ENCODE peak calls at places on chromosomes 13 and 19, in five cellular contexts. One of them, this sample, is unnamed.

GRCh38 chr19:40831502-40832430 is 18.5 kb downstream of the CYP2A6 start:
- DNase-seq in pancreas: peak; percentile 75
- DNase-seq in colonic mucosa: peak; percentile 67
- DNase-seq in PC-3: peak; percentile 92
- DNase-seq in upper lobe of right lung: no peak
- DNase-seq in this sample: no peak

GRCh38 chr19:35479278-35479677 is 11.0 kb downstream of the KRTDAP start:
- DNase-seq in PC-3: peak; percentile 35
- DNase-seq in upper lobe of right lung: no peak
- DNase-seq in colonic mucosa: no peak
- DNase-seq in pancreas: no peak
- DNase-seq in this sample: no peak

GRCh38 chr19:35708391-35708790 is 4.0 kb downstream of the ZBTB32 start:
- DNase-seq in pancreas: no peak
- DNase-seq in PC-3: peak; percentile 42
- DNase-seq in upper lobe of right lung: no peak
- DNase-seq in colonic mucosa: no peak
- DNase-seq in this sample: no peak

GRCh38 chr19:52200044-52200443 is 10.2 kb downstream of the PPP2R1A start:
- DNase-seq in pancreas: no peak
- DNase-seq in colonic mucosa: no peak
- DNase-seq in PC-3: peak; percentile 25
- DNase-seq in upper lobe of right lung: no peak
- DNase-seq in this sample: no peak

GRCh38 chr13:113226873-113227272 is 17.5 kb downstream of the CUL4A start:
- DNase-seq in PC-3: no peak
- DNase-seq in pancreas: no peak
- DNase-seq in colonic mucosa: no peak
- DNase-seq in upper lobe of right lung: no peak
- DNase-seq in this sample: no peak

GRCh38 chr13:36101157-36101556 is 30.0 kb downstream of the DCLK1 start:
- DNase-seq in pancreas: no peak
- DNase-seq in upper lobe of right lung: no peak
- DNase-seq in colonic mucosa: no peak
- DNase-seq in PC-3: no peak
- DNase-seq in this sample: no peak

GRCh38 chr19:1275976-1276619 is 768 bp downstream of the FAM174C start:
- DNase-seq in colonic mucosa: no peak
- DNase-seq in upper lobe of right lung: no peak
- DNase-seq in pancreas: no peak
- DNase-seq in PC-3: no peak
- DNase-seq in this sample: no peak

GRCh38 chr19:2083174-2083854 is 12.8 kb downstream of the MOB3A start:
- DNase-seq in PC-3: no peak
- DNase-seq in colonic mucosa: no peak
- DNase-seq in pancreas: no peak
- DNase-seq in upper lobe of right lung: no peak
- DNase-seq in this sample: no peak

GRCh38 chr19:42076375-42076944 is 494 bp downstream of the ZNF574 start:
- DNase-seq in upper lobe of right lung: no peak
- DNase-seq in PC-3: peak; percentile 4
- DNase-seq in pancreas: peak; percentile 54
- DNase-seq in colonic mucosa: peak; percentile 51
- DNase-seq in this sample: peak; percentile 74

GRCh38 chr19:54882758-54883157 is 8.7 kb downstream of the FCAR start:
- DNase-seq in PC-3: peak; percentile 40
- DNase-seq in pancreas: no peak
- DNase-seq in upper lobe of right lung: no peak
- DNase-seq in colonic mucosa: no peak
- DNase-seq in this sample: no peak

GRCh38 chr19:47232422-47233211 is 1.6 kb upstream of the BBC3 start:
- DNase-seq in pancreas: no peak
- DNase-seq in upper lobe of right lung: no peak
- DNase-seq in PC-3: peak; percentile 45
- DNase-seq in colonic mucosa: peak; percentile 70
- DNase-seq in this sample: peak; percentile 58

GRCh38 chr19:5966941-5967340 is 11.0 kb downstream of the RANBP3 start:
- DNase-seq in colonic mucosa: no peak
- DNase-seq in pancreas: no peak
- DNase-seq in PC-3: no peak
- DNase-seq in upper lobe of right lung: no peak
- DNase-seq in this sample: no peak

GRCh38 chr19:31214086-31214485 is 135.2 kb downstream of the TSHZ3 start:
- DNase-seq in upper lobe of right lung: peak; percentile 65
- DNase-seq in pancreas: peak; percentile 42
- DNase-seq in colonic mucosa: peak; percentile 42
- DNase-seq in PC-3: peak; percentile 80
- DNase-seq in this sample: peak; percentile 86

GRCh38 chr19:29810504-29810871 is 1.3 kb upstream of the CCNE1 start:
- DNase-seq in PC-3: peak; percentile 63
- DNase-seq in colonic mucosa: peak; percentile 21
- DNase-seq in pancreas: no peak
- DNase-seq in upper lobe of right lung: no peak
- DNase-seq in this sample: peak; percentile 30

GRCh38 chr19:46416077-46416709 is 2.8 kb upstream of the CCDC8 start:
- DNase-seq in upper lobe of right lung: peak; percentile 92
- DNase-seq in pancreas: peak; percentile 91
- DNase-seq in PC-3: peak; percentile 63
- DNase-seq in colonic mucosa: peak; percentile 73
- DNase-seq in this sample: peak; percentile 71

GRCh38 chr13:114315074-114315785 is 927 bp downstream of the CHAMP1 start:
- DNase-seq in upper lobe of right lung: no peak
- DNase-seq in PC-3: no peak
- DNase-seq in colonic mucosa: peak; percentile 8
- DNase-seq in pancreas: no peak
- DNase-seq in this sample: no peak

GRCh38 chr19:42402376-42403116 is 12.4 kb upstream of the CNFN start:
- DNase-seq in pancreas: no peak
- DNase-seq in upper lobe of right lung: no peak
- DNase-seq in colonic mucosa: no peak
- DNase-seq in PC-3: no peak
- DNase-seq in this sample: no peak

GRCh38 chr13:112683581-112683980 is 6.3 kb upstream of the ATP11A start:
- DNase-seq in PC-3: no peak
- DNase-seq in pancreas: no peak
- DNase-seq in upper lobe of right lung: peak; percentile 9
- DNase-seq in colonic mucosa: no peak
- DNase-seq in this sample: no peak

GRCh38 chr13:48235100-48235813 is 2.3 kb downstream of the ITM2B start:
- DNase-seq in upper lobe of right lung: no peak
- DNase-seq in PC-3: peak; percentile 32
- DNase-seq in colonic mucosa: no peak
- DNase-seq in pancreas: peak; percentile 50
- DNase-seq in this sample: no peak

GRCh38 chr19:32397736-32398135 is 7.8 kb upstream of the DPY19L3 start:
- DNase-seq in pancreas: no peak
- DNase-seq in colonic mucosa: no peak
- DNase-seq in PC-3: peak; percentile 58
- DNase-seq in upper lobe of right lung: no peak
- DNase-seq in this sample: no peak

GRCh38 chr19:18208098-18208951 is 4.5 kb upstream of the RAB3A start:
- DNase-seq in colonic mucosa: peak; percentile 48
- DNase-seq in pancreas: no peak
- DNase-seq in PC-3: peak; percentile 44
- DNase-seq in upper lobe of right lung: peak; percentile 75
- DNase-seq in this sample: peak; percentile 71

GRCh38 chr13:30734434-30734833 is 909 bp upstream of the ALOX5AP start:
- DNase-seq in pancreas: no peak
- DNase-seq in upper lobe of right lung: no peak
- DNase-seq in colonic mucosa: no peak
- DNase-seq in PC-3: peak; percentile 61
- DNase-seq in this sample: no peak

GRCh38 chr13:73938375-73939070 is 195.7 kb downstream of the KLF12 start:
- DNase-seq in pancreas: no peak
- DNase-seq in colonic mucosa: no peak
- DNase-seq in upper lobe of right lung: no peak
- DNase-seq in PC-3: peak; percentile 75
- DNase-seq in this sample: no peak

GRCh38 chr13:49749852-49750251 is 42.6 kb downstream of the KPNA3 start:
- DNase-seq in pancreas: no peak
- DNase-seq in upper lobe of right lung: no peak
- DNase-seq in PC-3: no peak
- DNase-seq in colonic mucosa: no peak
- DNase-seq in this sample: no peak

GRCh38 chr13:98565726-98566577 is 11.0 kb downstream of the STK24 start:
- DNase-seq in PC-3: no peak
- DNase-seq in colonic mucosa: peak; percentile 88
- DNase-seq in pancreas: peak; percentile 58
- DNase-seq in upper lobe of right lung: peak; percentile 66
- DNase-seq in this sample: peak; percentile 89

GRCh38 chr19:13153627-13154240 is 3.5 kb downstream of the IER2 start:
- DNase-seq in colonic mucosa: peak; percentile 42
- DNase-seq in upper lobe of right lung: no peak
- DNase-seq in PC-3: peak; percentile 35
- DNase-seq in pancreas: peak; percentile 52
- DNase-seq in this sample: peak; percentile 41

GRCh38 chr13:48559638-48560320 is 26.9 kb upstream of the RCBTB2 start:
- DNase-seq in upper lobe of right lung: no peak
- DNase-seq in PC-3: peak; percentile 75
- DNase-seq in pancreas: no peak
- DNase-seq in colonic mucosa: no peak
- DNase-seq in this sample: no peak

DNA sequence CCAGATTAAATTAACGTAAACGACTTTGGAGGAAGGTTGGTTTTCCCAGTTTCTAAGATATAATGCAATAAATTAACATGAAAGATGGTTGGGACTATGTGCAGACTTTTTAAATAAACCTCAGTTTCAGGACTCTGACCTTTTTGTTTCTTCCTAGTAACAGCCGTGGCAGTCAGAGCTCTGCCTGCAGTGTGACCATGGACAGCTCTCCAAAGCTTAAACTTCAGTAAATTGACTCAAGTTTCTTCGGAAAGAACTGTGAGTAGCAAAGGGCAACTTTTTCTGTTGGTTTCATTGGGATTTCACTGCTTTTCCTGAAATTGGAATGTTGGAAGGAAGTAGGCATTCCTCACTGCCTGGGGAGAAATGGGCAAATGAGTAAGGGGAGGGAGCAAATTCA is 4.1 kb downstream of the USP29 start:
- DNase-seq in colonic mucosa: no peak
- DNase-seq in PC-3: no peak
- DNase-seq in upper lobe of right lung: no peak
- DNase-seq in pancreas: no peak
- DNase-seq in this sample: no peak
- H3K9me3 ChIP-seq in colonic mucosa: no peaks in the 10 kb centered on the region
- H3K9me3 ChIP-seq in PC-3: peaks cover 2% of the 10 kb centered on the region
- H3K9me3 ChIP-seq in upper lobe of right lung: no peaks in the 10 kb centered on the region
- H3K9me3 ChIP-seq in pancreas: no peaks in the 10 kb centered on the region
- H3K9me3 ChIP-seq in this sample: peaks cover 36% of the 10 kb centered on the region

GRCh38 chr19:16778796-16779411 is 50.3 kb upstream of the SIN3B start:
- DNase-seq in upper lobe of right lung: peak; percentile 72
- DNase-seq in colonic mucosa: peak; percentile 37
- DNase-seq in PC-3: peak; percentile 78
- DNase-seq in pancreas: no peak
- DNase-seq in this sample: peak; percentile 56
- TF ChIP-seq CTCF in upper lobe of right lung: peak; percentile 46
- TF ChIP-seq CTCF in colonic mucosa: peak; percentile 33
- TF ChIP-seq CTCF in PC-3: peak; percentile 87
- TF ChIP-seq CTCF in pancreas: no peak
- TF ChIP-seq CTCF in this sample: no peak

DNA sequence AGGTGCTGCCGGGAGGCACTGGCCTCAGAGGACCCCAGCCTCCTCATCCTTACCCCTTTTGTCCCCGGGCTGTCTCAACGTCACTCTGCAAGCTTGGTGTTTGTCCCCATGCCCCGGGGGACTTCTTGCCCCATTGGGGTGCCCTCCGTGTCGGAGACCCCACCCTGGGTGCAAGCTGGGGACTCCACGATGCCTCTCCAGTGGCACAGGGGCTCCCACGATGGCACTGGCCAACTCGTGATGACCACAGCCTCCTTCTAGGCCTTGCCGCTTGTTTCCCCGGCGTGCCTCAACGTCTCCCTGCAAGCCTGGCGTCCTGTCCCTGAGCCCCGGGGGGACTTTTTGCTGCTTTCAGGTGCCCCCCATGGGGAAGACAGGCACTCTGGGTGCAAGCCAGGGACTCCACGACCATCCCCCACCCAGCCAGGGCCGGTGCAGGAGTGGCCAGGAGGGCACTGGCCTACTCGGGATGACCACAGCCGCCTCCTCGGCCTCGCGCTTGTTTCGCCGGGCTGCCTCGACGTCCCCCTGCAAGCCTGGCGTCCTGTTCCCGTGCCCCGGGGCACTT is 237.0 kb downstream of the TUBA3C start:
- DNase-seq in pancreas: no peak
- DNase-seq in colonic mucosa: no peak
- DNase-seq in upper lobe of right lung: peak; percentile 61
- DNase-seq in PC-3: no peak
- DNase-seq in this sample: peak; percentile 31
- H3K9me3 ChIP-seq in pancreas: no peaks in the 10 kb centered on the region
- H3K9me3 ChIP-seq in colonic mucosa: no peaks in the 10 kb centered on the region
- H3K9me3 ChIP-seq in upper lobe of right lung: no peaks in the 10 kb centered on the region
- H3K9me3 ChIP-seq in PC-3: no peaks in the 10 kb centered on the region
- H3K9me3 ChIP-seq in this sample: peaks cover 49% of the 10 kb centered on the region

DNA sequence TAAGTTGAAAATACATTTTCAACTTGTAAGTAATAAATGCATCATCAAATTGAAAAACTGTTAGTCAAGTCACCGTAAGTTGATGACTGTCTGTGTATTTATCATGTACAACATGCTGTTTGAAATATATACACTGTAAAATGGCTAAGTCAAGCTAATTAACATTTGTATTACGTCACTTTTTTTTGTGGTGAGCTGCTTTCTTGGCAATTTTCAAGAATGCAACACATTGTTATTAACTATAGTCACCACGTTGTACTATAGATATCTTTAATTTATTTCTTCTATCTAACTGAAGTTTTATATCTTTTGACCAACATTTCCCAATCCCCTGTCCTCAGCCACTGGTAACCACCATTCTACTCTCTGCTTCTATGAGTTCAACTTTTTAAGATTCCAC is 57.0 kb downstream of the RBM26 start:
- DNase-seq in colonic mucosa: no peak
- DNase-seq in PC-3: no peak
- DNase-seq in pancreas: no peak
- DNase-seq in upper lobe of right lung: no peak
- DNase-seq in this sample: no peak
- TF ChIP-seq CTCF in colonic mucosa: no peak
- TF ChIP-seq CTCF in PC-3: no peak
- TF ChIP-seq CTCF in pancreas: no peak
- TF ChIP-seq CTCF in upper lobe of right lung: no peak
- TF ChIP-seq CTCF in this sample: no peak

GRCh38 chr19:57141699-57142098 is 3.3 kb downstream of the ZIM3 start:
- DNase-seq in colonic mucosa: no peak
- DNase-seq in upper lobe of right lung: no peak
- DNase-seq in pancreas: no peak
- DNase-seq in PC-3: no peak
- DNase-seq in this sample: no peak

GRCh38 chr19:57135797-57136196 is 9.2 kb downstream of the ZIM3 start:
- DNase-seq in colonic mucosa: no peak
- DNase-seq in pancreas: no peak
- DNase-seq in upper lobe of right lung: no peak
- DNase-seq in PC-3: no peak
- DNase-seq in this sample: no peak
- H3K9me3 ChIP-seq in colonic mucosa: no peaks in the 10 kb centered on the region
- H3K9me3 ChIP-seq in pancreas: no peaks in the 10 kb centered on the region
- H3K9me3 ChIP-seq in upper lobe of right lung: no peaks in the 10 kb centered on the region
- H3K9me3 ChIP-seq in PC-3: no peaks in the 10 kb centered on the region
- H3K9me3 ChIP-seq in this sample: peaks cover 47% of the 10 kb centered on the region

GRCh38 chr13:76038920-76039716 is 403.0 kb downstream of the LMO7 start:
- DNase-seq in pancreas: no peak
- DNase-seq in upper lobe of right lung: peak; percentile 13
- DNase-seq in PC-3: peak; percentile 3
- DNase-seq in colonic mucosa: no peak
- DNase-seq in this sample: no peak
- TF ChIP-seq CTCF in pancreas: no peak
- TF ChIP-seq CTCF in upper lobe of right lung: no peak
- TF ChIP-seq CTCF in PC-3: peak; percentile 13
- TF ChIP-seq CTCF in colonic mucosa: no peak
- TF ChIP-seq CTCF in this sample: no peak

This sample was measured in mucosa of descending colon.